ENCODE peak calls at places on chromosomes 6 and 20, in seven cellular contexts. One of them, this sample, is unnamed. For H3K9me3, the result is how much of the 10 kb centered on the place peaks cover.

GRCh38 chr6:111605100-111605748 is 454 bp downstream of the TRAF3IP2 start:
- DNase-seq in cardiac muscle cell: peak
- DNase-seq in uterus: peak
- DNase-seq in colonic mucosa: peak
- DNase-seq in GM12878: no peak
- DNase-seq in HCT116: no peak
- DNase-seq in heart right ventricle: peak
- DNase-seq in this sample: peak

GRCh38 chr6:117210279-117210678 is 55.1 kb upstream of the VGLL2 start:
- DNase-seq in cardiac muscle cell: no peak
- DNase-seq in uterus: no peak
- DNase-seq in colonic mucosa: no peak
- DNase-seq in GM12878: no peak
- DNase-seq in HCT116: no peak
- DNase-seq in heart right ventricle: no peak
- DNase-seq in this sample: no peak

GRCh38 chr6:137192821-137193220 is 19.4 kb upstream of the IL22RA2 start:
- DNase-seq in cardiac muscle cell: no peak
- DNase-seq in uterus: no peak
- DNase-seq in colonic mucosa: no peak
- DNase-seq in GM12878: no peak
- DNase-seq in HCT116: no peak
- DNase-seq in heart right ventricle: no peak
- DNase-seq in this sample: no peak

GRCh38 chr20:54980321-54980960 is 505.0 kb downstream of the DOK5 start:
- DNase-seq in cardiac muscle cell: peak
- DNase-seq in uterus: no peak
- DNase-seq in colonic mucosa: no peak
- DNase-seq in GM12878: no peak
- DNase-seq in HCT116: no peak
- DNase-seq in heart right ventricle: no peak
- DNase-seq in this sample: no peak

GRCh38 chr6:113825776-113826175 is 31.4 kb upstream of the MARCKS start:
- DNase-seq in cardiac muscle cell: no peak
- DNase-seq in uterus: peak
- DNase-seq in colonic mucosa: peak
- DNase-seq in GM12878: no peak
- DNase-seq in HCT116: no peak
- DNase-seq in heart right ventricle: peak
- DNase-seq in this sample: peak

GRCh38 chr20:53608456-53609413 is 15.1 kb upstream of the ZNF217 start:
- DNase-seq in cardiac muscle cell: no peak
- DNase-seq in uterus: no peak
- DNase-seq in colonic mucosa: peak
- DNase-seq in GM12878: no peak
- DNase-seq in HCT116: no peak
- DNase-seq in heart right ventricle: peak
- DNase-seq in this sample: no peak

GRCh38 chr6:109693128-109693527 is 2.0 kb downstream of the FIG4 start:
- DNase-seq in cardiac muscle cell: no peak
- DNase-seq in uterus: no peak
- DNase-seq in colonic mucosa: no peak
- DNase-seq in GM12878: no peak
- DNase-seq in HCT116: no peak
- DNase-seq in heart right ventricle: no peak
- DNase-seq in this sample: no peak

GRCh38 chr6:141212296-141212695 is 920.4 kb upstream of the GJE1 start:
- DNase-seq in cardiac muscle cell: no peak
- DNase-seq in uterus: no peak
- DNase-seq in colonic mucosa: no peak
- DNase-seq in GM12878: no peak
- DNase-seq in HCT116: peak
- DNase-seq in heart right ventricle: no peak
- DNase-seq in this sample: no peak

GRCh38 chr6:34486106-34486740 is 20.3 kb downstream of the PACSIN1 start:
- DNase-seq in cardiac muscle cell: no peak
- DNase-seq in uterus: no peak
- DNase-seq in colonic mucosa: no peak
- DNase-seq in GM12878: no peak
- DNase-seq in HCT116: no peak
- DNase-seq in heart right ventricle: no peak
- DNase-seq in this sample: no peak

GRCh38 chr20:51220293-51220706 is 197.4 kb upstream of the KCNG1 start:
- DNase-seq in cardiac muscle cell: peak
- DNase-seq in uterus: peak
- DNase-seq in colonic mucosa: peak
- DNase-seq in GM12878: no peak
- DNase-seq in HCT116: no peak
- DNase-seq in heart right ventricle: no peak
- DNase-seq in this sample: peak

GRCh38 chr20:57267158-57267821 is 849 bp upstream of the BMP7 start:
- DNase-seq in cardiac muscle cell: no peak
- DNase-seq in uterus: no peak
- DNase-seq in colonic mucosa: no peak
- DNase-seq in GM12878: no peak
- DNase-seq in HCT116: no peak
- DNase-seq in heart right ventricle: no peak
- DNase-seq in this sample: no peak

GRCh38 chr6:13380761-13381160 is 52.4 kb upstream of the TBC1D7 start:
- DNase-seq in cardiac muscle cell: no peak
- DNase-seq in uterus: no peak
- DNase-seq in colonic mucosa: no peak
- DNase-seq in GM12878: no peak
- DNase-seq in HCT116: no peak
- DNase-seq in heart right ventricle: no peak
- DNase-seq in this sample: no peak

GRCh38 chr20:47725248-47725973 is 59.9 kb downstream of the SULF2 start:
- DNase-seq in cardiac muscle cell: peak
- DNase-seq in uterus: peak
- DNase-seq in colonic mucosa: peak
- DNase-seq in GM12878: peak
- DNase-seq in HCT116: peak
- DNase-seq in heart right ventricle: peak
- DNase-seq in this sample: peak

GRCh38 chr6:136685540-136686108 is 106.7 kb downstream of the MAP3K5 start:
- DNase-seq in cardiac muscle cell: no peak
- DNase-seq in uterus: no peak
- DNase-seq in colonic mucosa: no peak
- DNase-seq in GM12878: no peak
- DNase-seq in HCT116: peak
- DNase-seq in heart right ventricle: no peak
- DNase-seq in this sample: no peak

GRCh38 chr6:52362443-52363221 is 681 bp downstream of the PAQR8 start:
- DNase-seq in cardiac muscle cell: peak
- DNase-seq in uterus: peak
- DNase-seq in colonic mucosa: peak
- DNase-seq in GM12878: no peak
- DNase-seq in HCT116: no peak
- DNase-seq in heart right ventricle: peak
- DNase-seq in this sample: peak

GRCh38 chr6:145139451-145139850 is 595.9 kb downstream of the EPM2A start:
- DNase-seq in cardiac muscle cell: peak
- DNase-seq in uterus: no peak
- DNase-seq in colonic mucosa: no peak
- DNase-seq in GM12878: no peak
- DNase-seq in HCT116: no peak
- DNase-seq in heart right ventricle: no peak
- DNase-seq in this sample: no peak

GRCh38 chr20:23205656-23206055 is 119.5 kb upstream of the CD93 start:
- DNase-seq in cardiac muscle cell: no peak
- DNase-seq in uterus: peak
- DNase-seq in colonic mucosa: peak
- DNase-seq in GM12878: no peak
- DNase-seq in HCT116: no peak
- DNase-seq in heart right ventricle: peak
- DNase-seq in this sample: peak

GRCh38 chr6:9412951-9413559 is 977.7 kb upstream of the SLC35B3 start:
- DNase-seq in cardiac muscle cell: peak
- DNase-seq in uterus: no peak
- DNase-seq in colonic mucosa: peak
- DNase-seq in GM12878: no peak
- DNase-seq in HCT116: peak
- DNase-seq in heart right ventricle: peak
- DNase-seq in this sample: peak

GRCh38 chr6:33967266-33967767 is 163.5 kb upstream of the MLN start:
- DNase-seq in cardiac muscle cell: no peak
- DNase-seq in uterus: no peak
- DNase-seq in colonic mucosa: no peak
- DNase-seq in GM12878: no peak
- DNase-seq in HCT116: no peak
- DNase-seq in heart right ventricle: no peak
- DNase-seq in this sample: no peak

GRCh38 chr20:18465536-18466200 is 1.2 kb downstream of the DZANK1 start:
- DNase-seq in cardiac muscle cell: no peak
- DNase-seq in uterus: no peak
- DNase-seq in colonic mucosa: no peak
- DNase-seq in GM12878: peak
- DNase-seq in HCT116: no peak
- DNase-seq in heart right ventricle: no peak
- DNase-seq in this sample: no peak
- H3K4me3 ChIP-seq in cardiac muscle cell: no peak
- H3K4me3 ChIP-seq in uterus: no peak
- H3K4me3 ChIP-seq in colonic mucosa: no peak
- H3K4me3 ChIP-seq in GM12878: no peak
- H3K4me3 ChIP-seq in HCT116: no peak
- H3K4me3 ChIP-seq in heart right ventricle: no peak
- H3K4me3 ChIP-seq in this sample: no peak

DNA sequence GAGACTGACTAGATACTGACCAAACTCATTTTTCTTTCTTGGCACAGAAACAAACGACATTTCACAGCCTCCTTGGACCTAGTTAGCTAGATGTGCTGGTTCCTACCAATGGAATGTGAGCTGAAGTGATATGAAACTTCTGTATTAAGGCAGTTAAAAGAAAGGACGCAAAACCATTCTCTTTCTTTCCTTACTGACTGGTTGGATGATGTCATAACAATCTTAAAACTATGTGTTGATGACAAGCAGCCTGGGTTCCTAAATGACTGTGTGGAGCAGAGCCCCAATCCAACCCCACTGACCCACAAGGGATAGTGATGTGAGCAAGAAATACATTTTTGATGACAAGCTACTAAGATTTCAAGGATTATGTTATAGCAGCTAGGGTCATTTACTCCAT is 35.6 kb downstream of the CEP162 start:
- DNase-seq in cardiac muscle cell: no peak
- DNase-seq in uterus: no peak
- DNase-seq in colonic mucosa: no peak
- DNase-seq in GM12878: no peak
- DNase-seq in HCT116: no peak
- DNase-seq in heart right ventricle: no peak
- DNase-seq in this sample: no peak
- H3K9me3 ChIP-seq in cardiac muscle cell: under half
- H3K9me3 ChIP-seq in uterus: under half
- H3K9me3 ChIP-seq in colonic mucosa: under half
- H3K9me3 ChIP-seq in GM12878: under half
- H3K9me3 ChIP-seq in HCT116: under half
- H3K9me3 ChIP-seq in heart right ventricle: under half
- H3K9me3 ChIP-seq in this sample: under half

GRCh38 chr6:5213851-5214507 is 46.8 kb downstream of the LYRM4 start:
- DNase-seq in cardiac muscle cell: no peak
- DNase-seq in uterus: no peak
- DNase-seq in colonic mucosa: no peak
- DNase-seq in GM12878: no peak
- DNase-seq in HCT116: no peak
- DNase-seq in heart right ventricle: peak
- DNase-seq in this sample: no peak
- TF ChIP-seq CTCF in cardiac muscle cell: peak
- TF ChIP-seq CTCF in uterus: no peak
- TF ChIP-seq CTCF in colonic mucosa: no peak
- TF ChIP-seq CTCF in GM12878: no peak
- TF ChIP-seq CTCF in HCT116: no peak
- TF ChIP-seq CTCF in heart right ventricle: peak
- TF ChIP-seq CTCF in this sample: no peak

GRCh38 chr20:36886859-36887778 is 11.2 kb downstream of the TLDC2 start:
- DNase-seq in cardiac muscle cell: peak
- DNase-seq in uterus: peak
- DNase-seq in colonic mucosa: peak
- DNase-seq in GM12878: peak
- DNase-seq in HCT116: peak
- DNase-seq in heart right ventricle: peak
- DNase-seq in this sample: peak
- H3K4me3 ChIP-seq in cardiac muscle cell: no peak
- H3K4me3 ChIP-seq in uterus: no peak
- H3K4me3 ChIP-seq in colonic mucosa: no peak
- H3K4me3 ChIP-seq in GM12878: no peak
- H3K4me3 ChIP-seq in HCT116: no peak
- H3K4me3 ChIP-seq in heart right ventricle: peak
- H3K4me3 ChIP-seq in this sample: no peak

GRCh38 chr6:23307516-23307915 is 738.1 kb downstream of the HDGFL1 start:
- DNase-seq in cardiac muscle cell: peak
- DNase-seq in uterus: no peak
- DNase-seq in colonic mucosa: no peak
- DNase-seq in GM12878: no peak
- DNase-seq in HCT116: no peak
- DNase-seq in heart right ventricle: no peak
- DNase-seq in this sample: no peak

GRCh38 chr6:23302499-23302898 is 733.1 kb downstream of the HDGFL1 start:
- DNase-seq in cardiac muscle cell: no peak
- DNase-seq in uterus: no peak
- DNase-seq in colonic mucosa: no peak
- DNase-seq in GM12878: no peak
- DNase-seq in HCT116: no peak
- DNase-seq in heart right ventricle: no peak
- DNase-seq in this sample: no peak

GRCh38 chr6:23308166-23308565 is 738.8 kb downstream of the HDGFL1 start:
- DNase-seq in cardiac muscle cell: no peak
- DNase-seq in uterus: no peak
- DNase-seq in colonic mucosa: no peak
- DNase-seq in GM12878: no peak
- DNase-seq in HCT116: no peak
- DNase-seq in heart right ventricle: no peak
- DNase-seq in this sample: no peak

GRCh38 chr6:23305325-23305943 is 736.1 kb downstream of the HDGFL1 start:
- DNase-seq in cardiac muscle cell: no peak
- DNase-seq in uterus: no peak
- DNase-seq in colonic mucosa: no peak
- DNase-seq in GM12878: no peak
- DNase-seq in HCT116: no peak
- DNase-seq in heart right ventricle: no peak
- DNase-seq in this sample: no peak

DNA sequence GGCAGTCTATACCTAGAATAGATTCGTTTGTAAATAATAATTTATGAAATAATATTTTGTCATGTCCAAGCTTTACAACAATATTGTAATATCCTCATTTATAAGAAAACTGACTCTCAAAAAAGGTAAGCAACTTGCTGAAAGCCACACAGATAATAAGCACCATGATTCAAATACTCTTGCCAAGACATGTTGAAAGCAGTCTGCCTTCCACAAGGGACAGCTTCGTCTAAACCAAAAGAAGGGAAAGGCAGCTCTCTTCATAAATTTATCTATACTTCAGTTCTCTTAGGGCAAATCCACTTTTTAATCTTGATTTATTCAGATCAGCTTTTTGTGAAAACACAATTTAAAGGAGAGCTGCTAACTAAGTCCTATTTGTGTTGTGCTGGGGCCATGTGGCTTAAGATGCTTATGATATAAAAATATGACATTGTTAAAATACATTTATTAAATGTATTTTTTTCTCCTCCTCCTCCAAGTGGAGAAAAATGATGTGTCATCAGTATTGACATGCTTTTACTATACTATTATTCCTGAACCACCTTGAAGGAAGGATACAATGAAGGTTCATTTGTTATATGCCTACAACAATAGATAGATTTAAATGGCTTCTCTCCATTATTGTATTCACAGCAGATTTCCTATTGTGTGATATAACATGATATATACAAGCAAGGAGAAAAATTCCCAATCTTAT is 737.0 kb downstream of the HDGFL1 start:
- DNase-seq in cardiac muscle cell: no peak
- DNase-seq in uterus: no peak
- DNase-seq in colonic mucosa: no peak
- DNase-seq in GM12878: no peak
- DNase-seq in HCT116: no peak
- DNase-seq in heart right ventricle: no peak
- DNase-seq in this sample: no peak
- H3K9me3 ChIP-seq in cardiac muscle cell: under half
- H3K9me3 ChIP-seq in uterus: under half
- H3K9me3 ChIP-seq in colonic mucosa: under half
- H3K9me3 ChIP-seq in GM12878: under half
- H3K9me3 ChIP-seq in HCT116: under half
- H3K9me3 ChIP-seq in heart right ventricle: under half
- H3K9me3 ChIP-seq in this sample: under half